ENCODE peak calls at places on chromosomes 3 and 15, in seven cellular contexts. F is cardiac fibroblast, V is AG04450, S is kidney, N is upper lobe of right lung, Q is fibroblast of mammary gland, R is HepG2. D is an unnamed sample.

GRCh38 chr3:10344147-10344943 is 23.4 kb upstream of the SEC13 start:
- DNase-seq in F (peak), V (no peak), S (peak), N (no peak), Q (peak), R (no peak), D (peak)

GRCh38 chr3:13501527-13501926 is 21.4 kb downstream of the HDAC11 start:
- DNase-seq in F (no peak), V (no peak), S (peak), N (peak), Q (no peak), R (no peak), D (no peak)

GRCh38 chr3:123552095-123552714 is 32.6 kb downstream of the HACD2 start:
- DNase-seq in F (peak), V (no peak), S (no peak), N (no peak), Q (peak), R (peak), D (peak)

GRCh38 chr15:68885070-68885469 is 45.3 kb upstream of the SPESP1 start:
- DNase-seq in F (peak), V (no peak), S (no peak), N (no peak), Q (peak), R (no peak), D (peak)

GRCh38 chr3:34016925-34017592 is 218.6 kb downstream of the PDCD6IP start:
- DNase-seq in F (no peak), V (no peak), S (no peak), N (no peak), Q (no peak), R (no peak), D (peak)

GRCh38 chr3:166013073-166013679 is 176.0 kb upstream of the BCHE start:
- DNase-seq in F (peak), V (peak), S (no peak), N (no peak), Q (peak), R (peak), D (peak)

GRCh38 chr3:152209776-152210175 is 59.0 kb upstream of the MBNL1 start:
- DNase-seq in F (no peak), V (no peak), S (no peak), N (no peak), Q (no peak), R (no peak), D (no peak)

GRCh38 chr3:52280046-52280445 is 1.6 kb upstream of the WDR82 start:
- DNase-seq in F (peak), V (no peak), S (no peak), N (no peak), Q (peak), R (no peak), D (peak)

GRCh38 chr3:127483902-127484591 is 106.5 kb downstream of the TPRA1 start:
- DNase-seq in F (no peak), V (no peak), S (no peak), N (peak), Q (no peak), R (no peak), D (no peak)

GRCh38 chr3:14383753-14384152 is 18.7 kb upstream of the SLC6A6 start:
- DNase-seq in F (no peak), V (no peak), S (peak), N (no peak), Q (no peak), R (no peak), D (no peak)

GRCh38 chr3:14244521-14244920 is 65.9 kb downstream of the LSM3 start:
- DNase-seq in F (no peak), V (no peak), S (no peak), N (no peak), Q (no peak), R (no peak), D (no peak)

GRCh38 chr15:90327313-90327712 is 24.8 kb upstream of the ZNF774 start:
- DNase-seq in F (no peak), V (no peak), S (no peak), N (no peak), Q (no peak), R (no peak), D (no peak)

GRCh38 chr15:64686130-64686735 is 89.2 kb downstream of the RBPMS2 start:
- DNase-seq in F (peak), V (no peak), S (no peak), N (no peak), Q (peak), R (peak), D (peak)

GRCh38 chr3:158679547-158680000 is 7.1 kb upstream of the LXN start:
- DNase-seq in F (peak), V (no peak), S (no peak), N (no peak), Q (peak), R (no peak), D (peak)

GRCh38 chr15:89171136-89172072 is 50.0 kb downstream of the RLBP1 start:
- DNase-seq in F (peak), V (no peak), S (no peak), N (no peak), Q (peak), R (peak), D (peak)

GRCh38 chr3:76372497-76372896 is 587.1 kb upstream of the ZNF717 start:
- DNase-seq in F (peak), V (no peak), S (no peak), N (no peak), Q (no peak), R (no peak), D (no peak)

GRCh38 chr3:45682786-45683185 is 6.4 kb upstream of the SACM1L start:
- DNase-seq in F (no peak), V (no peak), S (no peak), N (no peak), Q (no peak), R (no peak), D (no peak)

GRCh38 chr15:40430271-40430805 is 10.4 kb upstream of the BAHD1 start:
- DNase-seq in F (peak), V (no peak), S (no peak), N (no peak), Q (peak), R (no peak), D (peak)

GRCh38 chr3:114290911-114291901 is 2.6 kb upstream of the TIGIT start:
- DNase-seq in F (peak), V (no peak), S (peak), N (peak), Q (peak), R (peak), D (peak)

GRCh38 chr3:54572197-54572895 is 355.5 kb downstream of the LRTM1 start:
- DNase-seq in F (no peak), V (no peak), S (no peak), N (no peak), Q (no peak), R (no peak), D (peak)

GRCh38 chr15:26260517-26261133 is 397.5 kb upstream of the ATP10A start:
- DNase-seq in F (peak), V (no peak), S (no peak), N (no peak), Q (peak), R (peak), D (peak)

GRCh38 chr15:45093622-45094357 is 20.2 kb downstream of the DUOX2 start:
- DNase-seq in F (no peak), V (no peak), S (peak), N (no peak), Q (no peak), R (no peak), D (no peak)

GRCh38 chr3:142595951-142596725 is at the start of gene PLS1:
- DNase-seq in F (peak), V (peak), S (peak), N (peak), Q (peak), R (peak), D (peak)

GRCh38 chr3:157921767-157922166 is 184.5 kb downstream of the SHOX2 start:
- DNase-seq in F (no peak), V (no peak), S (no peak), N (no peak), Q (no peak), R (no peak), D (peak)

GRCh38 chr15:63528138-63528659 is 23.8 kb downstream of the USP3 start:
- DNase-seq in F (no peak), V (no peak), S (no peak), N (no peak), Q (no peak), R (no peak), D (peak)

DNA sequence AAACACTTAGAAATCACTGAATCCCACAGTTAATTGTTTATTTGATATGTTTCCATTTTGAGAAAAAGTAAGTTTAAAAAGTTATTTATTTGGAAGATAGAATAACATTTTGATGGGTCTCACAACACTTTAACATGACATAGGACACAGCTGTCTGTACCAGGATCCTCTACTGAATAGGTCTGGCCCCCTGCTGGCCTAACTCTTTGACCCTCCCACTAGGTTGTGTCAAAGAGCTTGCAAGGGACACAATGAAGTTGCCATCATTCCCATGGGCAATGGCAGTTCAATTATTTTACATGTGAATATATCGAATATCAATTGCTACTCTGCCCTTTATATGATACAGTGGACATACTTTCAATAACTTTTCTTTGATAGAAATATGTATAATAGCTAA is 138.9 kb downstream of the EPHA3 start:
- DNase-seq in F (no peak), V (no peak), S (no peak), N (no peak), Q (no peak), R (no peak), D (no peak)
- TF ChIP-seq CTCF in F (no peak), V (peak), S (no peak), N (no peak), Q (no peak), R (peak), D (peak)

DNA sequence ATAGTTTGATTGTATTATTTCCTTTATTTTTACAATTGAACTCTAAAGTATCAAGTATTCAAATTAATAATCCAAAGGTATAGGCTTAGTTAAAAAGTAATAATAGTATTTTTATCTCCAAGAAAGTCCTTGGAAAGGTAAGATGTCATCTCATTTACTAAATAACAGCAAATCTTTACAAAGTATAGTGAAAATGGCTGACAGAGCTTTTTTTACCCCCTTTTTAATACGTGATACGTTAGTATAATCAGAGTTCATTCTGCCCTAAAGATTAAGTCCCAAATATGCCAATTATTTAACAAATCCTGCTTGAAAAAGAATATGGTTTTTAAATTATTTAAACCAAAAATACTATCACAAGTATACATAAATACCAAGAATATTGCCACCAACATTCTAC is 12.2 kb downstream of the CBLB start:
- DNase-seq in F (no peak), V (no peak), S (no peak), N (no peak), Q (no peak), R (no peak), D (no peak)
- H3K4me3 ChIP-seq in F (no peak), V (no peak), S (no peak), N (no peak), Q (no peak), R (no peak), D (no peak)

GRCh38 chr15:66707310-66708160 is 5.5 kb downstream of the SMAD6 start:
- DNase-seq in F (no peak), V (no peak), S (no peak), N (peak), Q (peak), R (peak), D (peak)
- TF ChIP-seq CTCF in F (no peak), V (peak), S (peak), N (no peak), Q (peak), R (peak), D (peak)

DNA sequence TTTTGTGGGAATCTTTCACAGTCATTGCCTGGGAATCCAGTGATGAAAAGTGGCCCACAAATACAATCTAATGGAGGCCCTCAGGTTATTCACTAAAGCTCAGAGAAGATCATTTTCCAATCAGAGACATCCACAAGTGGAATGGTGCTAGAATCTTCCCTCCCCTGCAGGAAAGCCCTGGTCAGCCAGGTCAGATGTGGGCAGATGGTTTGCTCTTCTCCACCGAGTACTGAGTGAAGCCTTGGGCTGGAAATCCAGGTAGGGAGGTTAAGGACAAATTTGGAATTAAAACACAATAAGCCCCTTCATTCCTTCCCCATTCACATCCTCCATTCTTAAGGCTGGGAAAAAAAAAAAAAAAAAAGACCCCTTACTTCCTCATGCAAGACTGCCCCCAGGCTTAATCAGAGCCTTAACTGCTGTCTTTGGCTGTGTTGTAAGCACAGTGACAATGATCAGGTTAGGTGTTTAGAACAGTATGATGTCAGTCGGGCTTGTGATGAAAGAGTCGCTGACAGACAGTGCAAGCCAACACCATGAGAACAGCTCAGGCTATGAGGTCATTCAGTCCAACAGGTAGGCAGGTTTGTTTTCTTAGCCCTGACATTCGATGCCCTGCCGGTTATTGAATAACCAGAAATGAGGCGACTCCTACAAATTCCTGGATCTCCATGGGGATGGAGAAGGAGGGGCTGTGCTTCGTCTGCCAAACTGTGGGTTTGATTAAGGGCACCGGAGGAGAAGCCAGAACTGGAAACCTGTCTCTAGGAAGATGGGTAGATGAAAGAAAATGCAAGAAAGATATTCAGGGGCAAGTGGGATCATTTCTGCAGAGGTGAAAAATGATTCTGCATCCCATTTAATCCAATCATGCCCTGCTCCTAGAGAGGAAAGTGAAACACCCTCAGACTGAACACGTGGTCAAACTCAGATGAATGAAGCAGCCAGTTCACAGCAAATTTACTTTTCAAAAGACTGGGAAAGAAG is 23.5 kb upstream of the HES1 start:
- DNase-seq in F (no peak), V (no peak), S (no peak), N (no peak), Q (no peak), R (peak), D (no peak)
- H3K4me3 ChIP-seq in F (no peak), V (no peak), S (no peak), N (no peak), Q (no peak), R (peak), D (no peak)